ENCODE peak calls at places on chromosome 13, in eight cellular contexts. V, Y, P, I, M, T, W and O are unnamed samples. For H3K27me3, the result is how much of the 10 kb centered on the place peaks cover.

GRCh38 chr13:98385591-98385990 is 191.3 kb downstream of the STK24 start:
- DNase-seq in V (no peak), Y (no peak), P (no peak), I (no peak), M (no peak), T (no peak), W (no peak), O (no peak)

GRCh38 chr13:77811981-77812380 is 106.7 kb downstream of the EDNRB start:
- DNase-seq in V (no peak), Y (no peak), P (no peak), I (no peak), M (no peak), T (no peak), W (no peak), O (no peak)

GRCh38 chr13:81726037-81726726 is 1385.3 kb upstream of the SPRY2 start:
- DNase-seq in V (no peak), Y (no peak), P (no peak), I (no peak), M (no peak), T (no peak), W (no peak), O (no peak)

GRCh38 chr13:70960841-70961443 is 852.7 kb upstream of the KLHL1 start:
- DNase-seq in V (peak), Y (no peak), P (peak), I (no peak), M (peak), T (peak), W (no peak), O (no peak)

GRCh38 chr13:34035676-34036325 is 217.9 kb downstream of the RFC3 start:
- DNase-seq in V (no peak), Y (no peak), P (no peak), I (peak), M (peak), T (no peak), W (no peak), O (no peak)

GRCh38 chr13:46377554-46377953 is 9.5 kb downstream of the RUBCNL start:
- DNase-seq in V (no peak), Y (no peak), P (no peak), I (no peak), M (no peak), T (no peak), W (no peak), O (peak)

GRCh38 chr13:64362564-64362963 is 2867.6 kb downstream of the PCDH9 start:
- DNase-seq in V (no peak), Y (no peak), P (no peak), I (no peak), M (no peak), T (no peak), W (no peak), O (no peak)

GRCh38 chr13:48214519-48215121 is 18.4 kb upstream of the ITM2B start:
- DNase-seq in V (no peak), Y (no peak), P (no peak), I (no peak), M (no peak), T (no peak), W (no peak), O (no peak)

DNA sequence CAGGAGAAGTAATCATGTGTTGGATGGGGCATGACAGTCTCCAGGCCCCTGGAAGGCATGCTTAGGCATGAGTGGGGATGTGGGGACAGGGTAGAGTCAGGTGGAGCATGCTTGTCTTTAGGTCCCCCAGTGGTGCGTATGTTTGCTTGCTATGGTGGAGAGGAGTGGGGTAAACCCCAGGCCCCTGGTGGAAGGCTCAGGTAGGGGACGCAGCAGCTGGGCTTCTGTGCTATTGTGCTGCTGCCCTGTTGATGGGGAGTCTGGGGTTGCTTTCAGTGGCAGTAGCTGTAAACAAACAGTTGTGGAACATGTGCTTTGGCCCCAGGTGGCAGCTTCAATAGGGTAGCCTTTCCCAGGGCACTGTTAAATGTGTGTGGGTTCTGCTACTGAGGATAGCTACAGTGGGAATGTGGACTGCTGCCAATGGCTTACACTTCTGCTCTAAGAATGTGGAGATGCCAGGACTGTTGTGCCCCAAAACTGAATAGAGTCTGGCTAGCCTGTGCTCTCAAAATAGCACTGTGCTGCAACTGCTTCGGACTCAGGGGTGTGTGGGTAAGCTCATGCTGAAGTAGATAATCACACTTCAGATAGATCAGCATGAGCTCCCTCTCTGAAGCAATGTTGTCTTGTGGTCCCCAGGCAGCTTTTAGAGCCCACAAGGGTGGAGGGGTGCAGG is 1257.3 kb downstream of the DIAPH3 start:
- DNase-seq in V (no peak), Y (no peak), P (no peak), I (no peak), M (no peak), T (no peak), W (no peak), O (no peak)
- TF ChIP-seq REST in V (no peak), Y (no peak), P (no peak), I (no peak), M (no peak), T (no peak), W (no peak), O (no peak)

DNA sequence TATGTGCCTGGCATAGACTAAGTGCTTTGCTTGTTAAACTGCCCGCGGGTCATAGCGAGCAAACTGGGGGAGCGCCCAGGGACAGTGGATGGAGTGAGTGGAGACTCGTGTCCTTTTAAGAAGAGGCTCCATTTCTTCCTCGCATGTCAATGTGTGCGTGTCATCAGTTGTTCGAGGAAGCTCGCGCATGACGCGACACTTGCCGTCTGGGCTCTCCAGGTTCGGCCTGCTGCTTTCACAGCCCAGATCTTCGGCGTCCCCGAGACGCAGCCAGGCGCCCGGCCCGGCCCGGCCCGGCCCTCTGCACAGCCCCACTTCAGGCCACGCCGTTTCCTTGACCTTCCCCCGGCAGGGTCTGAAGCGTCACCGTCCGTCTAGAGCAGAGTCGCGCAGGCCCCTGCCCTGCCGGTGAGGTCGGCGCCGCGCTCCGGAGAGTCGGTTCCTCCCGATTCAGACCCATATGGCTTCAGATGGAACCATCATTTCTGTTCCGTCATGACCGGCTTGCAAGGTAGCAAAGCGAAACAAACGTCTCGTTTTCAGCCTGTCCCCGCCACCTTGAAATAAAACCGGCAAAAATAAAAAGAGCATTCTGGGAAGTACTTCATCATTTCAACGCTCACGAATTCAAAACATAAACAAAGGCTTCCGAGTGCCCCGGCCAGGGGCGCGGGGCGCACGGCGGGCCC is 604 bp upstream of the ARHGEF7 start:
- DNase-seq in V (peak), Y (no peak), P (no peak), I (no peak), M (no peak), T (peak), W (no peak), O (peak)
- H3K27me3 ChIP-seq in V (half or more), Y (under half), P (under half), I (under half), M (half or more), T (half or more), W (under half), O (half or more)

DNA sequence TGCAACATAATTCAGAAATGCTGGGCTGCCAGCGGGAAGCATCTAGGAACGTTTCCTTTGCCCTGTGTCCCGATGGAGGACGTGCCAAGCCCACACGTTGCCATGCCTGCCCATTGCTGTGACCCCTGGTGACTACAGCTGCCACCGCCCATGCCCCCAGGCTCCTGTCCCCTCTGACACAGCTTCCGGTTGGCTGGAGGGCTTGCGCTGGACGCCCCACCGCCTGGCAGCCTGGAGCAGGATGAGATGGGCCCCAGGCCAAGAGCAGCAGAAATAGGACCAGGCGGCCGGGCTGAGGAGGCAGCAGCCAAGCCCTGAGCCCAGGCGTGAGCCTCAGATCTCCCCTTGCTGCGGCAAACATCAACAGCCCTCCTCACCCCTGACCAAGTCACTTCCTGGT is 125.9 kb downstream of the COL4A2 start:
- DNase-seq in V (no peak), Y (no peak), P (no peak), I (no peak), M (no peak), T (peak), W (no peak), O (no peak)
- TF ChIP-seq REST in V (no peak), Y (no peak), P (no peak), I (no peak), M (no peak), T (no peak), W (no peak), O (no peak)

GRCh38 chr13:110298566-110299321 is 8.2 kb downstream of the COL4A1 start:
- DNase-seq in V (peak), Y (no peak), P (no peak), I (no peak), M (no peak), T (no peak), W (no peak), O (no peak)
- H3K27me3 ChIP-seq in V (under half), Y (half or more), P (under half), I (under half), M (under half), T (under half), W (under half), O (half or more)

GRCh38 chr13:43769552-43769951 is 17.2 kb downstream of the ENOX1 start:
- DNase-seq in V (no peak), Y (no peak), P (no peak), I (no peak), M (no peak), T (no peak), W (no peak), O (no peak)

GRCh38 chr13:43763143-43763759 is 23.5 kb downstream of the ENOX1 start:
- DNase-seq in V (no peak), Y (no peak), P (no peak), I (no peak), M (no peak), T (no peak), W (no peak), O (no peak)

GRCh38 chr13:43764349-43764748 is 22.4 kb downstream of the ENOX1 start:
- DNase-seq in V (no peak), Y (no peak), P (no peak), I (no peak), M (no peak), T (no peak), W (no peak), O (no peak)

GRCh38 chr13:43766766-43767165 is 20.0 kb downstream of the ENOX1 start:
- DNase-seq in V (no peak), Y (no peak), P (no peak), I (no peak), M (no peak), T (no peak), W (no peak), O (no peak)

GRCh38 chr13:43767351-43767901 is 19.3 kb downstream of the ENOX1 start:
- DNase-seq in V (no peak), Y (no peak), P (no peak), I (no peak), M (no peak), T (peak), W (no peak), O (no peak)
- TF ChIP-seq REST in V (no peak), Y (no peak), P (no peak), I (no peak), M (no peak), T (no peak), W (no peak), O (no peak)

GRCh38 chr13:21672811-21673591 is 2.1 kb downstream of the FGF9 start:
- DNase-seq in V (no peak), Y (no peak), P (no peak), I (no peak), M (no peak), T (no peak), W (no peak), O (no peak)
- H3K27me3 ChIP-seq in V (half or more), Y (under half), P (under half), I (under half), M (half or more), T (half or more), W (under half), O (half or more)